ENCODE peak calls at places on chromosomes 1 and 21, in seven cellular contexts. E is GM06990, T is psoas muscle, X is bronchial epithelial cell, F is IMR-90, Q is glutamatergic neuron, S is lung. N is an unnamed sample.

GRCh38 chr1:205610036-205610435 is 21.8 kb downstream of the ELK4 start:
- DNase-seq in S (no peak), X (no peak), E (no peak), F (peak), T (no peak), Q (no peak), N (no peak)

GRCh38 chr21:36841866-36842265 is 124.6 kb downstream of the HLCS start:
- DNase-seq in S (no peak), X (peak), F (peak), Q (no peak), T (no peak), E (no peak), N (no peak)

GRCh38 chr1:38917337-38917736 is 24.3 kb downstream of the RHBDL2 start:
- DNase-seq in S (no peak), X (no peak), Q (no peak), F (no peak), T (no peak), E (no peak), N (no peak)

GRCh38 chr1:112762541-112763141 is 47.5 kb upstream of the PPM1J start:
- DNase-seq in F (peak), X (peak), E (no peak), Q (no peak), T (no peak), S (peak), N (no peak)

GRCh38 chr1:7437608-7438395 is 333.3 kb upstream of the VAMP3 start:
- DNase-seq in T (no peak), E (no peak), S (no peak), X (no peak), F (no peak), Q (no peak), N (no peak)

GRCh38 chr1:203663294-203663693 is 36.7 kb downstream of the ATP2B4 start:
- DNase-seq in Q (no peak), S (no peak), X (peak), E (no peak), F (peak), T (no peak), N (no peak)

GRCh38 chr1:113887776-113888175 is 395 bp upstream of the BCL2L15 start:
- DNase-seq in X (peak), Q (no peak), S (no peak), E (no peak), F (no peak), T (no peak), N (no peak)

GRCh38 chr1:152109231-152109997 is 5.8 kb downstream of the TCHH start:
- DNase-seq in F (peak), E (no peak), X (no peak), Q (no peak), S (no peak), T (no peak), N (no peak)

GRCh38 chr21:15004721-15005370 is 60.0 kb downstream of the NRIP1 start:
- DNase-seq in E (no peak), F (peak), T (no peak), Q (no peak), X (peak), S (no peak), N (no peak)

GRCh38 chr1:233613252-233614172 is at the start of gene KCNK1:
- DNase-seq in Q (peak), T (peak), X (peak), F (peak), S (peak), E (peak), N (no peak)

GRCh38 chr1:64038119-64038518 is 165.3 kb upstream of the UBE2U start:
- DNase-seq in F (no peak), T (no peak), Q (no peak), S (no peak), X (no peak), E (no peak), N (no peak)

GRCh38 chr1:154430903-154431302 is 25.8 kb downstream of the IL6R start:
- DNase-seq in X (no peak), S (no peak), F (no peak), T (no peak), E (no peak), Q (no peak), N (no peak)

GRCh38 chr1:26350701-26351590 is 3.0 kb downstream of the CRYBG2 start:
- DNase-seq in S (no peak), E (no peak), X (no peak), Q (no peak), F (peak), T (no peak), N (no peak)

GRCh38 chr1:221488531-221488930 is 253.4 kb downstream of the DUSP10 start:
- DNase-seq in Q (no peak), X (peak), S (no peak), E (no peak), F (no peak), T (no peak), N (no peak)

GRCh38 chr1:33893147-33893830 is 29.4 kb downstream of the HMGB4 start:
- DNase-seq in F (peak), T (no peak), E (no peak), Q (no peak), S (no peak), X (no peak), N (no peak)

GRCh38 chr21:29145354-29145782 is 14.9 kb downstream of the MAP3K7CL start:
- DNase-seq in X (peak), S (no peak), Q (no peak), T (no peak), F (peak), E (no peak), N (no peak)

GRCh38 chr1:232764458-232765231 is 40.6 kb upstream of the MAP10 start:
- DNase-seq in E (no peak), S (no peak), T (no peak), F (no peak), Q (no peak), X (no peak), N (no peak)

GRCh38 chr1:243313635-243314536 is 58.0 kb downstream of the SDCCAG8 start:
- DNase-seq in E (peak), Q (no peak), S (no peak), F (no peak), X (no peak), T (no peak), N (no peak)

GRCh38 chr21:42704861-42705260 is 51.4 kb downstream of the PDE9A start:
- DNase-seq in X (no peak), F (no peak), E (no peak), S (no peak), T (no peak), Q (no peak), N (no peak)

GRCh38 chr21:41914965-41915364 is 35.8 kb upstream of the PRDM15 start:
- DNase-seq in F (no peak), X (no peak), T (no peak), S (no peak), Q (no peak), E (no peak), N (no peak)

DNA sequence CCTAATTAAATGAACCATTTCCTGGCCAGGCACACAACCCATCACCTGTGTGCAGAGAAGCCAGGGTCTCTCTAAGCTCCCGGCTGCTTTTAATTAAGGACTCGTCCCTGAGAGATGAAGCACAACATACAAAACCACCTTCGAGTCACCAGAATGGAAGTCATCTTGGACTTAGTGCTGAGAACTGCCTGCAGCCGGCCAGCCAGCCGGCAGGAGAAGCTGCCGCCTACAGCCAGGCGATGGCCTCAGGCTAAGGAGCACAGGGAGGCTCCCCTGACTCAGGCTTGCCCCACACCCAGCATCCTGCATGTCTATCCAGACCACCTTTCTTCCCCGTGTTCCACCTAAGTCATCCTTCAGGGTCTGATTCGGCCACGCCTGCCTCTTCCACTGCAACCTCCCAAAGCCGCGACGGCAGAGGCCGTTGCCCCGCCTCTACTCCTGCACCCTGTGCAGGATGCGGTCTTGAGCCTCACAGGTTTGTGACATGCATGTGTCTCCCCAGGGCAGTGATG is 83.6 kb downstream of the SLC66A1 start:
- DNase-seq in T (no peak), E (no peak), F (peak), S (no peak), X (peak), Q (peak), N (no peak)
- TF ChIP-seq CTCF in T (no peak), E (no peak), F (peak), S (no peak), X (no peak), Q (no peak), N (no peak)

DNA sequence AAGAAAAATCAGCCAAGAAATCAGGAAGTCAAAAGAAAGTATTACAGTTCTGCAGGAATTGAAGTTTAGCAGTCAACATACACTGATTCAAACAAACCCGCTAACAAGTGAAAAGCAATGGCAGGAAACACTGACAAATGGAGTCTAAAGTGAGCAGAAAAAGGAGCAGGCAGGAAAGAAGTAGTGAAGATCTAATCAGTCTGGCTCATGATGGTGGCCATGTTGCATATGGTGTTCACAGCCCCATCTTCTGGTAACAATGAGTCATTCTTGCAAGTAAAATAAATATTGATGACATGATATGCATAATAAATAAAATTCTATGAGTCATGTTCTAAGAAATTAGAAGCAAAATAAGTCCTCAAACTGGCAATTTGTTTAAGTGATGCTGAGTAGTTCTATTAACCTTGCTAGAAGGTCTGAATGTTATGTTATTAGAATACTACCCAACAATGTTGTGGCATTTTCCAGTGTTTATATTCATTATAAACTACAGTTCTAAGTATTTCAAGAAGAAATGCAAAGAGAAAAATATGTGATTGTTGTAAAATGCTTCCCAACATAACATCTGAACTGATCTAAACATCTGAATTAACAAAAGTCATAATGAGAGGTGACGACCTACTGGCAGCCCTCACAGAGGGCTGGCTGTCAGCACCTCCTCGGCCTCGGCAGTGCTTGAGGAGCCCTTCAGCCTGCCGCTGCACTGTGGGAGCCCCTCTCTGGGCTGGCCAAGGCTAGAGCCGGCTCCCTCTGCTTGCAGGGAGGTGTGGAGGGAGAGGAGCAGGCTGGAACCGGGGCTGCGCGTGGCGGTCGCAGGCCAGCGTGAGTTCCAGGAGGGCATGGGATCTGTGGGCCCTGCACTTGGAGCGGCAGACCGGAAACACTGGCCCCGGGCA is 5.7 kb upstream of the ACBD6 start:
- DNase-seq in T (no peak), X (peak), Q (no peak), F (peak), S (no peak), E (no peak), N (no peak)
- TF ChIP-seq CTCF in T (no peak), X (peak), Q (no peak), F (peak), S (no peak), E (no peak), N (no peak)

DNA sequence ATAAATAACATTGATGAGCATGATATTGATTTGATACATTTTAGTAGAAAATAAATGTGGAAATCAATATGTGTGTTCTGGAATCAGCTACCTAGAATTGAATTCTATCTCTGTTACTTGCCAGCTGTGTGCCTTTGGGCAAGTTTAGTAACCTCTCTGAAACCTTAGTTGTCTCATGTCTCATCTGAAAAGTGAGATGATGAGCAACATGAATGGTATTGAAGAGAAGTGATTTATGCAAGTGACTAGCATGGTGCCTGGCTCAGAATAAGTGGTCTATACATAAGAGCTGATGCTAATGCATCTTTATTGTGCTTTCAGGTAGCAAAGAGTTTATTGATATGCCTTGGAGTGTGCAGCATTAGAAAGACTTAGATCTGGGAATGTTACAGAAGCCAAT is 383.3 kb downstream of the PRDM2 start:
- DNase-seq in S (no peak), E (no peak), Q (no peak), X (peak), F (no peak), T (no peak), N (no peak)
- TF ChIP-seq CTCF in S (no peak), E (no peak), Q (no peak), X (no peak), F (no peak), T (no peak), N (no peak)

GRCh38 chr1:166822385-166822784 is 16.9 kb upstream of the POGK start:
- DNase-seq in T (no peak), E (no peak), F (no peak), X (no peak), Q (no peak), S (no peak), N (no peak)
- TF ChIP-seq CTCF in T (no peak), E (peak), F (no peak), X (peak), Q (peak), S (no peak), N (peak)

GRCh38 chr1:228198977-228199590 is 8.8 kb upstream of the OBSCN start:
- DNase-seq in S (no peak), X (peak), E (no peak), T (no peak), Q (no peak), F (peak), N (no peak)
- TF ChIP-seq CTCF in S (no peak), X (no peak), E (no peak), T (no peak), Q (no peak), F (no peak), N (no peak)

DNA sequence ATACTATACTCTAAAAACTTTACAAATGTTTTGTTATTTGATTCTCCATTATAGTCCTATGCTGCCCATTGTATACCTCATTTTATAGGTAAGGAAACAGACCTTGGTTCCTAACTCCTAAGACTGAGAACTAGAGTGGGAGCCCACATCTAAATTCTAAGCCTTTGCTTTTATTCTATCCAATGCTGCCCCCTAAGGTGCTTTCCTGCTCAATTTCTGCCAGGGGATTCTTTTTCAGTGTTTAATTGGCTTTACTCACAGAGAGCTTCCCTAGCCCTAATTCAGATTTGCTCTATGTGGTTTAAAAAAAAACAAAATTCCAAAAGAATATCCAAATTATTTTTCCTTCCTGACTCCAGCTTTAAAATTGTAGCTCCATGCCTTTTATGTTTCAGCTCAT is 64.5 kb downstream of the KIF14 start:
- DNase-seq in X (no peak), S (no peak), Q (no peak), T (no peak), E (no peak), F (peak), N (no peak)
- TF ChIP-seq CTCF in X (no peak), S (no peak), Q (no peak), T (no peak), E (peak), F (peak), N (no peak)

GRCh38 chr1:53063744-53064515 is 1.9 kb downstream of the PODN start:
- DNase-seq in X (no peak), T (no peak), F (no peak), Q (no peak), E (no peak), S (no peak), N (no peak)
- TF ChIP-seq CTCF in X (no peak), T (no peak), F (no peak), Q (no peak), E (no peak), S (no peak), N (no peak)

N was measured in natural killer cell.